ENCODE peak calls at places on chromosome 16, in seven cellular contexts. T is ELR; S is iPS-NIHi11; N is mucosa of descending colon; D is stimulated activated naive CD8-positive, alpha-beta T cell treated with anti-CD3 and anti-CD28 coated beads, Interleukin-15, Interleukin-2, amounts not matched to agents 100 U/mL and 50 U/mL, for 24 hours; A is body of pancreas; L is activated B cell treated with CpG ODN at 0.5 μM for 24 hours. J is an unnamed sample.

GRCh38 chr16:1713331-1713730 is 7.3 kb downstream of the MAPK8IP3 start:
- DNase-seq in T (no peak), S (no peak), N (no peak), D (no peak), A (no peak), L (no peak), J (peak)

GRCh38 chr16:71344315-71344905 is 14.1 kb upstream of the CALB2 start:
- DNase-seq in T (no peak), S (no peak), N (no peak), D (no peak), A (no peak), L (no peak), J (no peak)

GRCh38 chr16:48076455-48077012 is 79.3 kb downstream of the ABCC12 start:
- DNase-seq in T (no peak), S (no peak), N (no peak), D (no peak), A (peak), L (no peak), J (no peak)

GRCh38 chr16:85234310-85235235 is 122.3 kb upstream of the CIBAR2 start:
- DNase-seq in T (peak), S (peak), N (peak), D (no peak), A (peak), L (no peak), J (peak)

GRCh38 chr16:50841081-50841886 is 99.4 kb downstream of the CYLD start:
- DNase-seq in T (no peak), S (peak), N (no peak), D (peak), A (peak), L (no peak), J (no peak)

GRCh38 chr16:69796285-69797118 is 34.4 kb downstream of the WWP2 start:
- DNase-seq in T (peak), S (peak), N (peak), D (no peak), A (no peak), L (no peak), J (no peak)

GRCh38 chr16:81526199-81526598 is 81.6 kb downstream of the CMIP start:
- DNase-seq in T (no peak), S (no peak), N (no peak), D (no peak), A (no peak), L (no peak), J (no peak)

GRCh38 chr16:50369133-50369804 is 481 bp upstream of the BRD7 start:
- DNase-seq in T (no peak), S (no peak), N (no peak), D (no peak), A (no peak), L (no peak), J (no peak)

GRCh38 chr16:77833906-77834599 is 45.7 kb downstream of the VAT1L start:
- DNase-seq in T (peak), S (peak), N (no peak), D (no peak), A (no peak), L (no peak), J (no peak)

GRCh38 chr16:17552351-17552750 is 81.6 kb upstream of the XYLT1 start:
- DNase-seq in T (no peak), S (no peak), N (no peak), D (no peak), A (no peak), L (no peak), J (no peak)

GRCh38 chr16:67959520-67959919 is 8.9 kb downstream of the SLC12A4 start:
- DNase-seq in T (peak), S (no peak), N (no peak), D (no peak), A (peak), L (no peak), J (peak)

J was measured in Right ventricle myocardium superior.